ENCODE peak calls at places on chromosome 16, in five cellular contexts. S, N, L, J and A are unnamed samples.

GRCh38 chr16:70418993-70419318 is 19.9 kb downstream of the ST3GAL2 start:
- DNase-seq in S (no peak), N (no peak), J (no peak), L (no peak), A (no peak)

GRCh38 chr16:53744449-53744848 is 40.5 kb downstream of the FTO start:
- DNase-seq in N (no peak), S (no peak), J (no peak), L (no peak), A (peak; percentile 1)

GRCh38 chr16:53370827-53371226 is 63.4 kb upstream of the RBL2 start:
- DNase-seq in L (no peak), N (no peak), J (no peak), S (no peak), A (no peak)

GRCh38 chr16:3514621-3515020 is 13.8 kb downstream of the CLUAP1 start:
- DNase-seq in J (no peak), N (no peak), L (no peak), S (no peak), A (no peak)

GRCh38 chr16:1293921-1294656 is 15.3 kb upstream of the UBE2I start:
- DNase-seq in N (no peak), S (no peak), L (no peak), J (no peak), A (no peak)

GRCh38 chr16:11310997-11311561 is 29.9 kb upstream of the PRM1 start:
- DNase-seq in J (no peak), L (no peak), N (no peak), S (no peak), A (no peak)

GRCh38 chr16:57536306-57537193 is at the start of gene CCDC102A:
- DNase-seq in N (no peak), J (peak; percentile 41), S (peak; percentile 84), L (peak; percentile 87), A (no peak)

GRCh38 chr16:57528499-57529323 is 7.7 kb downstream of the CCDC102A start:
- DNase-seq in J (no peak), S (no peak), L (peak; percentile 73), N (no peak), A (no peak)

GRCh38 chr16:52440248-52440647 is 106.7 kb downstream of the TOX3 start:
- DNase-seq in N (no peak), L (no peak), J (no peak), S (no peak), A (no peak)